ENCODE peak calls at places on chromosomes 16 and 17, in five cellular contexts. Y is HepG2, V is SK-N-SH, E is IMR-90, L is GM12878. U is an unnamed sample.

GRCh38 chr16:17271687-17272086 is 199.1 kb downstream of the XYLT1 start:
- DNase-seq in Y (no peak), V (peak; percentile 60), E (peak; percentile 8), L (no peak), U (no peak)

GRCh38 chr17:21034350-21035235 is 8.2 kb downstream of the USP22 start:
- DNase-seq in Y (no peak), V (no peak), E (peak; percentile 47), L (peak; percentile 38), U (no peak)

GRCh38 chr16:3980311-3981111 is 100.0 kb upstream of the CREBBP start:
- DNase-seq in Y (no peak), V (peak; percentile 59), E (peak; percentile 82), L (no peak), U (no peak)

GRCh38 chr17:27754549-27754948 is 45.8 kb downstream of the NOS2 start:
- DNase-seq in Y (no peak), V (no peak), E (no peak), L (no peak), U (no peak)

GRCh38 chr17:8220783-8221662 is 10.6 kb upstream of the AURKB start:
- DNase-seq in Y (peak; percentile 92), V (peak; percentile 73), E (peak; percentile 95), L (peak; percentile 90), U (peak; percentile 50)

GRCh38 chr16:66695935-66696668 is 441 bp downstream of the CMTM4 start:
- DNase-seq in Y (no peak), V (no peak), E (no peak), L (no peak), U (peak; percentile 56)

GRCh38 chr17:2343421-2343820 is 6.1 kb downstream of the SGSM2 start:
- DNase-seq in Y (no peak), V (no peak), E (no peak), L (no peak), U (no peak)

GRCh38 chr17:69814031-69814430 is 261.0 kb upstream of the KCNJ16 start:
- DNase-seq in Y (no peak), V (no peak), E (no peak), L (no peak), U (no peak)

GRCh38 chr16:75099738-75100615 is 16.6 kb downstream of the LDHD start:
- DNase-seq in Y (no peak), V (peak; percentile 29), E (no peak), L (no peak), U (no peak)

GRCh38 chr17:80468781-80469533 is 7.5 kb downstream of the NPTX1 start:
- DNase-seq in Y (no peak), V (peak; percentile 78), E (no peak), L (no peak), U (no peak)

GRCh38 chr16:72989203-72989991 is 58.5 kb downstream of the ZFHX3 start:
- DNase-seq in Y (no peak), V (no peak), E (peak; percentile 93), L (no peak), U (no peak)

GRCh38 chr17:4950075-4950756 is 703 bp upstream of the ENO3 start:
- DNase-seq in Y (peak; percentile 56), V (peak; percentile 82), E (no peak), L (no peak), U (peak; percentile 27)

GRCh38 chr16:842631-843560 is 42.4 kb upstream of the GNG13 start:
- DNase-seq in Y (no peak), V (no peak), E (no peak), L (no peak), U (no peak)

GRCh38 chr16:841455-842060 is 41.0 kb upstream of the GNG13 start:
- DNase-seq in Y (no peak), V (no peak), E (no peak), L (no peak), U (no peak)

GRCh38 chr16:843771-844170 is 43.2 kb upstream of the GNG13 start:
- DNase-seq in Y (no peak), V (no peak), E (no peak), L (no peak), U (no peak)

GRCh38 chr16:840561-841454 is 40.3 kb upstream of the GNG13 start:
- DNase-seq in Y (no peak), V (no peak), E (no peak), L (no peak), U (no peak)

GRCh38 chr16:842061-842476 is 41.5 kb upstream of the GNG13 start:
- DNase-seq in Y (no peak), V (no peak), E (peak; percentile 8), L (no peak), U (peak; percentile 57)
- TF ChIP-seq MXI1 in Y (no peak), V (no peak), E (no peak), L (no peak), U (no peak)

DNA sequence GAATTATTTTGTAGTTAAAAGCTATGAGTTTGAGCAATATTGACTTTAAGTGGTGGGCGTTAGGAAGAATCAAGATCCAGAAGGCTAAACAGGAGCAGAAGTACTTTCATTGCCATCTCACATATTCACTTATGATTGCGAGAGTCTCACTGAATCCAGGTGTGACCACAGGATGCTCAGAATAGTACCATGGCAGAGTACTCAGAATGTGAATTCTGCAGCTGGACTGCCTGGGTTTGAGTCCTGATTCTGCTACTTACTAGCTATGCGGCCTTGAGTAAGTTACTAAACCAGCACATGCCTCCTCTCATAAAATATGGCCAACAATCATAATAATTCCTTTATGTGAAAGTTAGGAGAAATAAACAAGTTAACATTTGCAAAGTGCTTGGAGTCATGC is 109.5 kb downstream of the CA10 start:
- DNase-seq in Y (no peak), V (no peak), E (no peak), L (no peak), U (no peak)
- TF ChIP-seq MXI1 in Y (no peak), V (no peak), E (no peak), L (no peak), U (no peak)

GRCh38 chr17:75090871-75091854 is 3.4 kb downstream of the SLC16A5 start:
- DNase-seq in Y (peak; percentile 78), V (peak; percentile 62), E (no peak), L (no peak), U (peak; percentile 40)
- TF ChIP-seq MXI1 in Y (no peak), V (no peak), E (no peak), L (no peak), U (no peak)

GRCh38 chr16:12903325-12904040 is 2.1 kb downstream of the SHISA9 start:
- DNase-seq in Y (no peak), V (peak; percentile 36), E (no peak), L (no peak), U (no peak)
- TF ChIP-seq MXI1 in Y (no peak), V (no peak), E (no peak), L (no peak), U (no peak)

GRCh38 chr16:86287641-86288201 is 222.6 kb upstream of the FOXF1 start:
- DNase-seq in Y (no peak), V (no peak), E (no peak), L (no peak), U (no peak)
- TF ChIP-seq MXI1 in Y (no peak), V (no peak), E (no peak), L (no peak), U (no peak)

DNA sequence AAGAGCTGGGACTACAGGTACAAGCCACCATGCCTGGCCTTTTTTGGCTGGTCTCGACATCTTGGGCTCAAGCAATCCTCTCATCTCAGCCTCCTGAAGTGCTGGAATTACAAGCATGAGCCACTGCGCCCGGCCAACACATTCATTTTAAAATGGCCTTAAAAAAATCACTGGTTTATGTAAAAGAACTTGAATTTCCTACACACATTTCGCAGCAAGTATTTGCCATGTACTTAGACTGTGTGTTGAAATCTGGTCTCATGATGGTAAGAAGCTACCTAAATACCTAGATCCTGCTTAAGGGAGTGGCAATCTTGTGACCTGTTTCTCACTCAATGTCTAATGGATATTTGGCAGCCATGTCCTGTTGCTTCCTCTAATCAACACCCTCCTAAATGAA is 8.5 kb upstream of the CYTH1 start:
- DNase-seq in Y (no peak), V (no peak), E (no peak), L (no peak), U (no peak)
- TF ChIP-seq MXI1 in Y (no peak), V (no peak), E (no peak), L (no peak), U (no peak)